ENCODE peak calls at places on chromosomes 16 and 17, in nine cellular contexts. G is heart left ventricle, Y is keratinocyte, A is IMR-90, X is left ventricle myocardium inferior, C is cardiac muscle cell, N is lung, I is colonic mucosa, K is psoas muscle. R is an unnamed sample. For H3K36me3, the result is how much of the 10 kb centered on the place peaks cover.

GRCh38 chr17:31470592-31470991 is 79.1 kb downstream of the RAB11FIP4 start:
- DNase-seq in Y (no peak), N (no peak), I (no peak), K (no peak), C (no peak), G (no peak), X (no peak), A (no peak), R (no peak)

GRCh38 chr17:34633351-34633750 is 54.0 kb downstream of the TMEM132E start:
- DNase-seq in A (no peak), X (no peak), G (no peak), N (no peak), I (no peak), Y (no peak), C (no peak), K (no peak), R (no peak)

GRCh38 chr16:11619327-11619851 is 32.7 kb upstream of the LITAF start:
- DNase-seq in X (no peak), Y (no peak), I (no peak), N (no peak), K (no peak), G (no peak), C (no peak), A (no peak), R (no peak)

GRCh38 chr17:64420143-64420670 is 28.7 kb upstream of the MILR1 start:
- DNase-seq in X (no peak), A (peak), Y (peak), N (no peak), I (peak), G (no peak), C (peak), K (no peak), R (peak)

GRCh38 chr16:48194828-48195566 is 39.2 kb upstream of the ABCC12 start:
- DNase-seq in I (peak), X (no peak), N (no peak), Y (peak), K (no peak), A (peak), G (no peak), C (no peak), R (peak)

GRCh38 chr16:10971560-10971961 is 27.2 kb downstream of the CLEC16A start:
- DNase-seq in I (peak), K (no peak), C (peak), X (no peak), A (peak), Y (peak), N (peak), G (peak), R (peak)

GRCh38 chr16:58001781-58002410 is 689 bp downstream of the USB1 start:
- DNase-seq in X (no peak), G (no peak), C (no peak), I (no peak), A (no peak), N (no peak), Y (no peak), K (no peak), R (no peak)

GRCh38 chr16:10868089-10868488 is 8.9 kb upstream of the CIITA start:
- DNase-seq in X (no peak), G (no peak), Y (no peak), N (no peak), A (no peak), K (no peak), C (no peak), I (no peak), R (no peak)

GRCh38 chr17:64147110-64148016 is 17.4 kb upstream of the ERN1 start:
- DNase-seq in N (no peak), K (no peak), G (no peak), C (no peak), Y (no peak), X (no peak), I (no peak), A (no peak), R (no peak)

GRCh38 chr17:77456271-77456950 is 315.6 kb downstream of the SEC14L1 start:
- DNase-seq in Y (no peak), I (no peak), C (no peak), G (no peak), N (no peak), X (no peak), K (no peak), A (no peak), R (no peak)

GRCh38 chr17:2179615-2180295 is 123.8 kb downstream of the SMG6 start:
- DNase-seq in K (peak), G (peak), N (peak), A (peak), C (no peak), Y (no peak), X (peak), I (peak), R (peak)

GRCh38 chr16:53775821-53776431 is 72.0 kb downstream of the FTO start:
- DNase-seq in C (no peak), K (no peak), X (peak), I (peak), A (peak), N (peak), Y (peak), G (peak), R (no peak)

DNA sequence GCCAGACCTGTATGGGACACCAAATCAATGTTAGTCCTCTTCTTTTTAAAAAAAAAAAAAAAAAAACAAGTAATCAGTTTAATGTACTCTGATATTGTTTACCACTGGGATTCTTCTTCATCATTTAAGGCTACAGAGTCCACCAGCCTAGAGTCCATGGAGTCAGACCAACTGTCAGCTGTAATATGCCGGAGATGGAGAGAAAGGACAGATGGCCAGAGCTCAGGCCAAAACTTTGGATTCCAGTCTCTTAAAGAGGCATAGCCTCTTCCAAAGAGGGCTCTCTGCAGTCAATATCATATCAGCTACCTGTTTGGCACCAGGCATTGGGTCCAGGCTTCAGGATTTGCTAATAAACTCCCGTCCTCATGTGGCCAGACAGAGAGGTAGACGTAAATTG is 469.6 kb upstream of the HSBP1 start:
- DNase-seq in G (no peak), X (no peak), A (no peak), K (no peak), Y (no peak), I (no peak), C (no peak), N (no peak), R (no peak)
- H3K36me3 ChIP-seq in G (under half), X (under half), A (under half), K (under half), Y (under half), I (under half), C (under half), N (under half), R (under half)

GRCh38 chr17:42675984-42676423 is 790 bp downstream of the PLEKHH3 start:
- DNase-seq in A (peak), X (peak), N (no peak), C (peak), G (peak), I (peak), K (peak), Y (no peak), R (peak)

GRCh38 chr17:42677921-42678781 is 1.4 kb upstream of the PLEKHH3 start:
- DNase-seq in X (peak), I (peak), A (peak), C (peak), Y (no peak), N (peak), K (peak), G (peak), R (peak)

GRCh38 chr17:42675348-42675983 is 1.3 kb downstream of the PLEKHH3 start:
- DNase-seq in G (peak), Y (no peak), N (no peak), K (peak), X (peak), C (peak), A (no peak), I (no peak), R (peak)

GRCh38 chr17:42677012-42677857 is 441 bp upstream of the PLEKHH3 start:
- DNase-seq in Y (peak), C (peak), G (peak), A (peak), X (peak), I (peak), K (peak), N (peak), R (peak)

DNA sequence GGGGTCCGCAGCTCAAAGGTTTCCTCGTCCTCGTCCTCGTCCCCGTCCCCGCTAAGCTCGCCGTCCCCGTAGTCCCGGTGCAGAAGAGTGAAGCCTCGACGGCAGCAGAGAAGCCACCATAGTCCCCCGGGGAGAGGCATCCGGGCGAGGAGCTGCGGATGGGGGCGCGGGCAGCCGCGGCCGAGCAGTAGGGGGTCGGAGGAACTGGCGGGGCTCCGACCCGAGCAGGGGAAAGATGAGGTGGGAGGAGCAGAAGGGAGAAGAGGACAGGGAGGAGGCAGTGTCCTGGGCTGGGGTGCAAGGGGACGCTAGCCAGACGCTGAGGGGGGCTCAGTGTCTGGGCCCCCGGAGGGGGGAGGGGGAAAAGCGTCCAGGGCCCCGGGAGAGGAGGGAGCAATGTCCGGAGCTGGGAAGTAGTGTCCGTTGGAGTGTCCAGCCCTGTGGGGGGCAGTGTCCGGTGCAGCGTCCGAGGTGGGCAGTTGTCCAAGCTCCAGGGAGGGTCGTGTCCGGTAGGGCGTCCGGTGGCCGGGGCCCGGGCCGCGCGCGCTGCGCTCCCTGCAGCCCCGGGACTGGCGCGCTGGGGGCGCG is at the start of gene PLEKHH3:
- DNase-seq in Y (no peak), K (no peak), I (no peak), A (no peak), X (no peak), N (no peak), C (no peak), G (no peak), R (peak)
- TF ChIP-seq CTCF in Y (no peak), K (peak), I (no peak), A (peak), X (peak), N (no peak), C (peak), G (peak), R (no peak)

DNA sequence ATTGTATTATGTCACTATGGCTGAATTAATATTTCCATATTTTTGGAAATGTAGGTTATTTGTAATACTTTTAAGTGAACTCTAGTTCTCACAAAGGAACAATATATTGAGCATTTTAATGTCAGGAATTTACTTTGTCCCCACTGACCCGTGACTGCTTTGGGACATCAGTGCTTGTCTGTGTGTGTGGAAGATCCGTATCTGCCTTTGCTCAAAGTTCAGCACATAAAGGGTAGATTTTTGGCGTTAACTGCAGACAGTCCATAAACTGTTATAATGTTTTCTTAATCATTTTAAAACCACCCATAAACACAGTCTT is 39.3 kb upstream of the AQP8 start:
- DNase-seq in A (no peak), K (no peak), G (no peak), X (no peak), C (no peak), Y (no peak), N (no peak), I (no peak), R (no peak)
- H3K36me3 ChIP-seq in A (under half), K (under half), G (under half), X (under half), C (under half), Y (under half), N (under half), I (under half), R (under half)

DNA sequence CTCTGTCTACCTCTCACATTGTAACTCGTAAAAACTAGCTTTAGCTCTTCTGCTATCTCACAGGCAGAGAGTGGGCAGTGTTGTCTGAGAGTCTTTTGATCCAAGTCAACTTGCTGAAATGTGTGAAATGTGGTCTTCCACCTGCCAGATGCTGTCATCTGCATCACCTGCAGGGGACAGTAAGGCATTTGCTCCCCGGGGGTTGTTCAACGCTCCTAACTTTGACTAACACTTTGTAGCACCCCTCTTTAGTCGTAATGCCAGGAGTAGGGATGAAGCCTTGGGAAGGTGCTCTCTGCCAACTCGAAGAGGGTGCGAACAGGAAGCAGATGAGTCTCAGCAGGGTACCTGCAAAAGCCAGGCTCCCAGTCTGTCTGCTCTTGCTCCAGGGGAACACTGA is 36.1 kb downstream of the SNX11 start:
- DNase-seq in I (no peak), X (no peak), N (no peak), Y (no peak), C (peak), G (no peak), K (no peak), A (no peak), R (no peak)
- TF ChIP-seq CTCF in I (no peak), X (no peak), N (no peak), Y (no peak), C (no peak), G (no peak), K (no peak), A (no peak), R (no peak)

GRCh38 chr16:30766922-30767284 is 4.8 kb downstream of the RNF40 start:
- DNase-seq in K (no peak), I (no peak), X (no peak), Y (no peak), G (peak), C (no peak), N (no peak), A (no peak), R (no peak)
- H3K36me3 ChIP-seq in K (under half), I (half or more), X (half or more), Y (under half), G (under half), C (half or more), N (half or more), A (half or more), R (half or more)

GRCh38 chr16:9371713-9372448 is 280.4 kb downstream of the HAPSTR1 start:
- DNase-seq in Y (no peak), I (no peak), X (no peak), G (no peak), N (no peak), K (no peak), C (no peak), A (no peak), R (no peak)

GRCh38 chr16:9374076-9374475 is 282.6 kb downstream of the HAPSTR1 start:
- DNase-seq in A (no peak), N (no peak), C (no peak), I (no peak), K (no peak), X (no peak), Y (no peak), G (no peak), R (no peak)

GRCh38 chr16:9378876-9379275 is 287.4 kb downstream of the HAPSTR1 start:
- DNase-seq in K (no peak), Y (no peak), G (peak), I (no peak), X (no peak), N (no peak), C (no peak), A (no peak), R (no peak)

GRCh38 chr16:9370071-9370491 is 278.6 kb downstream of the HAPSTR1 start:
- DNase-seq in G (peak), I (peak), C (peak), X (peak), A (no peak), Y (no peak), K (no peak), N (no peak), R (no peak)

DNA sequence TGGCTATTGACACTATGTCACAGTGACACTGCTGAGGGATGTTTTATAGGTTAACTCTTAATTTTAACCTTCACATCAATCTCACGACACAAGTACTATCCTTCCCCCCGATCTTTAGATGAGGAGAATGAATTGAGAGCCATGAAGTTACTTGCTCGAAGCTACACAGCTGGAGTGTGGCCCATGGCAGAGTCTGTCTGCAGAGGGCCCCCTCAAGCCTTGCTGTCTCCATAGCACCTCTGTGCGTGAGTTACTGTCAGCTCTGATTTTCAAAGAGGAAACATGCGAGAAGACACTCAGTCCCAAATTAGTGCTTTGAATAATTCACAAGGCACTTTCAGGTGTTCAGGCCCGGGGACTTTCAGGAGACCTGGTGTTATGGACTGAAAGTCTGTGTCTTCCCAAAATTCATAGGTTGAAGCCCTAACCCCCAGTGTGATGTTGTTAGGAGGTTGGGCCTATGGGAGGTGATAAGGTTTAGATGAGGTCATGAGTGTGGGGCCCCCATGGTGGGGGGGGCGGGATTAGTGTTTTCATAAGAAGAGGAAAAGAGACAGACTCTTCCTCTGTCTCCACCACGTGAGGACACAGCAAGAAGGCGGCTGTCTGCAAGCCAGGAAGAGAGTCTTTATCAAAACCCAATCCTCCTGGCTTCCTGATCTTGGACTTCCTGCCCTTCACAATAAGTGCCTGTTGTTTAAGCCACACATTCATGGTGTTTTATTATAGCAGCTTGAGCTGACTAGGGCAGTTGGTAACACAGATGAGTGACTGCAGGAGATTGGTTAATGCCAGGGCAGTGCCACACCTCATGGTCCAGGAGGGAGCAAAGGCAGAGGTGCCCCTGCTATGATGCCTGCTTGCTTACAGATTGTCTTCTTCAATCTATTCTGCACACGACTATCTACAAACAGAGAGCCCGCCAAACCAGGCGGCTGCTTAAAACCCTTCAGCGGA is 281.8 kb downstream of the HAPSTR1 start:
- DNase-seq in I (no peak), X (no peak), G (no peak), K (no peak), C (peak), N (no peak), Y (no peak), A (no peak), R (no peak)
- TF ChIP-seq CTCF in I (no peak), X (no peak), G (peak), K (no peak), C (no peak), N (no peak), Y (no peak), A (no peak), R (no peak)

DNA sequence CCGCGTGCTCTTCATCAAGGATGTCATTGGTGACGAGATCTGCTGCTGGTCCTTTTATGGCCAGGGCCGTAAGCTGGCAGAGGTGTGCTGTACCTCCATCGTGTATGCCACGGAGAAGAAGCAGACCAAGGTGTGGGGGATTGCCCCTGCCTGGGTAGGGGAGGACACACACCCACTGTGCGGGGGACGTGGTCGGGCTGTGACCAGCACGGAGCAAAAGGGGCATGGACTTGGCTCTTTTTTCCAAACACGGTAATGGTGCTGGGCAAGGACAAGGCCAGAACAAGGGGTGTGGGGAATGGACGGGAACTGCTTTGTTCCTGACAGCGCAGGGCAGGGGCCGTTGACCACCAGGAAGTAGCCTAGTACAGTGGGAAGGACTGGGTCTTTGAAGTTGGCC is 6.8 kb downstream of the TNFAIP1 start:
- DNase-seq in G (no peak), Y (no peak), N (no peak), I (no peak), K (no peak), X (no peak), A (no peak), C (no peak), R (no peak)
- H3K36me3 ChIP-seq in G (under half), Y (half or more), N (half or more), I (under half), K (under half), X (half or more), A (half or more), C (under half), R (under half)